ENCODE peak calls at places on chromosomes 4 and X, in eight cellular contexts. X, C, M, K, Y, L, G and S are unnamed samples.

GRCh38 chrX:75784689-75785491 is at the start of gene MAGEE2:
- DNase-seq in C (no peak), K (no peak), X (no peak), L (no peak), G (no peak), M (no peak), Y (no peak), S (peak; percentile 66)

GRCh38 chr4:187664011-187664410 is 331.6 kb upstream of the ZFP42 start:
- DNase-seq in L (no peak), X (no peak), C (no peak), G (no peak), Y (no peak), K (no peak), M (no peak), S (no peak)

GRCh38 chr4:2462992-2463762 is 5.7 kb upstream of the RNF4 start:
- DNase-seq in C (no peak), L (no peak), G (no peak), M (no peak), Y (no peak), X (no peak), K (no peak), S (no peak)

GRCh38 chr4:965048-965765 is 8.2 kb downstream of the DGKQ start:
- DNase-seq in G (no peak), L (no peak), X (no peak), C (no peak), M (no peak), Y (peak; percentile 32), K (no peak), S (peak; percentile 88)

GRCh38 chr4:17111959-17112659 is 213.7 kb upstream of the LDB2 start:
- DNase-seq in L (no peak), C (peak; percentile 63), Y (no peak), M (no peak), X (no peak), K (no peak), G (no peak), S (no peak)

GRCh38 chr4:145829629-145830395 is 108.8 kb downstream of the ZNF827 start:
- DNase-seq in C (no peak), Y (no peak), K (no peak), L (no peak), X (no peak), M (no peak), G (no peak), S (no peak)

GRCh38 chrX:11759172-11759460 is 1.1 kb downstream of the MSL3 start:
- DNase-seq in K (no peak), M (no peak), G (no peak), Y (no peak), X (no peak), C (no peak), L (no peak), S (no peak)

GRCh38 chr4:25421819-25422511 is 44.9 kb downstream of the ANAPC4 start:
- DNase-seq in G (no peak), L (peak; percentile 16), M (no peak), X (no peak), Y (no peak), C (no peak), K (peak; percentile 28), S (no peak)

GRCh38 chrX:50770702-50771101 is 43.3 kb downstream of the SHROOM4 start:
- DNase-seq in Y (no peak), K (peak; percentile 79), X (peak; percentile 74), M (no peak), C (peak; percentile 78), G (no peak), L (no peak), S (no peak)

GRCh38 chrX:373641-374471 is 12.9 kb downstream of the PPP2R3B start:
- DNase-seq in M (no peak), Y (peak; percentile 81), C (peak; percentile 78), L (no peak), G (peak; percentile 17), X (no peak), K (no peak), S (no peak)

GRCh38 chr4:5165419-5166369 is 114.4 kb downstream of the STK32B start:
- DNase-seq in Y (no peak), G (no peak), C (peak; percentile 29), M (peak; percentile 23), L (peak; percentile 53), X (no peak), K (no peak), S (no peak)

GRCh38 chr4:123649644-123650356 is 253.2 kb downstream of the SPRY1 start:
- DNase-seq in Y (peak; percentile 59), M (peak; percentile 75), X (no peak), C (no peak), K (peak; percentile 62), L (peak; percentile 86), G (peak; percentile 23), S (no peak)

GRCh38 chr4:55386073-55386472 is 9.7 kb upstream of the TMEM165 start:
- DNase-seq in C (no peak), Y (no peak), X (no peak), G (no peak), M (peak; percentile 17), L (peak; percentile 31), K (no peak), S (no peak)

GRCh38 chr4:113979157-113979972 is at the start of gene ARSJ:
- DNase-seq in G (peak; percentile 42), Y (peak; percentile 67), K (peak; percentile 63), C (peak; percentile 73), X (peak; percentile 82), M (peak; percentile 81), L (peak; percentile 86), S (no peak)

GRCh38 chr4:151667025-151667424 is 93.8 kb downstream of the GATB start:
- DNase-seq in G (no peak), C (no peak), Y (peak; percentile 73), M (peak; percentile 59), K (no peak), X (no peak), L (peak; percentile 14), S (no peak)

GRCh38 chrX:25536307-25536970 is 520.7 kb upstream of the ARX start:
- DNase-seq in G (no peak), M (no peak), L (no peak), C (no peak), X (no peak), K (no peak), Y (no peak), S (no peak)

GRCh38 chr4:99154658-99155342 is 10.7 kb upstream of the ADH4 start:
- DNase-seq in M (no peak), K (no peak), G (no peak), C (no peak), L (no peak), Y (no peak), X (no peak), S (no peak)

GRCh38 chr4:99157478-99157935 is 13.4 kb upstream of the ADH4 start:
- DNase-seq in L (peak; percentile 20), C (no peak), M (no peak), G (no peak), Y (no peak), X (no peak), K (no peak), S (no peak)

GRCh38 chr4:99161700-99162099 is 17.6 kb upstream of the ADH4 start:
- DNase-seq in K (no peak), X (no peak), Y (no peak), L (no peak), G (no peak), M (no peak), C (no peak), S (no peak)

GRCh38 chr4:99156992-99157391 is 12.9 kb upstream of the ADH4 start:
- DNase-seq in K (no peak), X (no peak), C (no peak), L (peak; percentile 39), G (no peak), M (no peak), Y (no peak), S (no peak)

GRCh38 chr4:99159699-99160098 is 15.6 kb upstream of the ADH4 start:
- DNase-seq in C (no peak), M (peak; percentile 25), K (no peak), Y (no peak), X (no peak), L (no peak), G (no peak), S (no peak)
- TF ChIP-seq CTCF in C (no peak), M (no peak), K (no peak), Y (no peak), X (no peak), L (peak; percentile 3), G (peak; percentile 10), S (peak; percentile 61)

DNA sequence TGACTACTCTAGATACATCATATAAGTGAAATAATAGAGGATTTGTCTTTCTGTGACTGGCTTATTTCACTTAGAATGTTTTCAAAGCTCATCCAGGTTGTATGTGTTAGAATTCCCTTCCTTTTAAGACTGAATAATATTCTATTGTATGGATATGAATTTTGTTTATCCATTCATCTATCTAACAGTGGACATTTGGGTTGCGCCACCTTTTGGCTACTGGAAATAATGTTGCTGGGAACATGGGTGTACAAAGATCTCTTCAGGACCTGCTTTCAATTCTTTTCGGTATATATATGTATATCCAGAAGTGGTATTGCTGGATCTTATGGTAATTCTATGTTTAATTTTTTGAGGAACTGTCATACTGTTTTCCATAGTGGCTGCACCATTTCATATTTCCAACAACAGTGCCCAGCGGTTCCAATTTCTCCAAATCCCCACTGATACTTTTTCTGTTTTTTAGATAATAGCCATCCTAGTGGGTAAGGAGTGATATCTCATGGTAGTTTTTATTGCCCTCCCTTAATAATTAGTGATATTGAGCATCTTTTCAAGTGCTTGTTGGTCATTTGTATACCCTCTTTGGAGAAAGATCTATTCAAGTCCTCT is 3.4 kb upstream of the SCD5 start:
- DNase-seq in C (no peak), M (peak; percentile 59), Y (no peak), X (no peak), L (peak; percentile 43), K (no peak), G (no peak), S (no peak)
- TF ChIP-seq CTCF in C (peak; percentile 45), M (peak; percentile 43), Y (no peak), X (peak; percentile 33), L (peak; percentile 45), K (peak; percentile 36), G (peak; percentile 52), S (peak; percentile 85)

DNA sequence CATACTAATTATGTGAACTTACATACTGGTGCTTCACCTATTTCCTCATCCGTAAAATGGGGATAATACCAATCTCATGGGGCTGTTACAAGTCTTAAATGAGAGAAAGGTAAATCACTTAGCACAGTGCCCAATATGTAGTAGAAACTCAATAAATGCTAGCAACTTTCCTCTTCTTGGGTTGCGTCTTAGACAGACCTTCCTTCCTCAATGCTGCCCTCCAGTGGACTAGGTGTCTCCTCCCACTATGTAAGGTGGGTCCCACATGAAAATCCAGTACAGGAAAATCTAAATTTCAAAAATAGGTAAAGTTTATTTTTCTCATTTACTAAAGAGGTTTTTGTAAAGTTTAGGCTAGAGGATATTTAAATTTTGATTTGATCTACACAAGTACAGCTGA is 20.6 kb downstream of the ZDHHC9 start:
- DNase-seq in Y (no peak), L (peak; percentile 34), K (peak; percentile 43), C (peak; percentile 28), X (no peak), M (peak; percentile 50), G (peak; percentile 36), S (no peak)
- TF ChIP-seq CTCF in Y (peak; percentile 47), L (peak; percentile 55), K (peak; percentile 41), C (peak; percentile 62), X (peak; percentile 55), M (peak; percentile 41), G (peak; percentile 58), S (peak; percentile 79)

GRCh38 chrX:72609313-72609712 is 36.7 kb upstream of the HDAC8 start:
- DNase-seq in Y (no peak), L (peak; percentile 10), K (no peak), C (no peak), G (peak; percentile 13), X (no peak), M (peak; percentile 12), S (no peak)
- TF ChIP-seq CTCF in Y (peak; percentile 16), L (peak; percentile 34), K (no peak), C (peak; percentile 24), G (peak; percentile 36), X (no peak), M (no peak), S (peak; percentile 51)